ENCODE peak calls at places on chromosome 10, in five cellular contexts. Q is H1, X is K562, F is HepG2, C is HCT116. Y is an unnamed sample.

GRCh38 chr10:12181065-12181775 is 14.5 kb downstream of the NUDT5 start:
- DNase-seq in Q (no peak), X (no peak), F (no peak), C (no peak), Y (no peak)

GRCh38 chr10:58477902-58478301 is 34.8 kb upstream of the BICC1 start:
- DNase-seq in Q (no peak), X (no peak), F (no peak), C (no peak), Y (no peak)

GRCh38 chr10:116164291-116164690 is 108.7 kb downstream of the GFRA1 start:
- DNase-seq in Q (no peak), X (no peak), F (no peak), C (no peak), Y (no peak)

GRCh38 chr10:123559066-123559822 is 106.9 kb upstream of the GPR26 start:
- DNase-seq in Q (peak), X (peak), F (peak), C (peak), Y (peak)

GRCh38 chr10:62582804-62583208 is 208.6 kb downstream of the ZNF365 start:
- DNase-seq in Q (no peak), X (no peak), F (no peak), C (no peak), Y (no peak)

GRCh38 chr10:51532044-51532443 is 167.4 kb downstream of the CSTF2T start:
- DNase-seq in Q (no peak), X (no peak), F (no peak), C (no peak), Y (no peak)

GRCh38 chr10:118569241-118569881 is 26.1 kb downstream of the PRLHR start:
- DNase-seq in Q (no peak), X (no peak), F (no peak), C (no peak), Y (no peak)

GRCh38 chr10:290026-290725 is 154.9 kb downstream of the ZMYND11 start:
- DNase-seq in Q (no peak), X (no peak), F (no peak), C (no peak), Y (no peak)

GRCh38 chr10:110343947-110344346 is 39.2 kb upstream of the SMNDC1 start:
- DNase-seq in Q (no peak), X (no peak), F (no peak), C (no peak), Y (no peak)

GRCh38 chr10:43398939-43399871 is 9.8 kb downstream of the HNRNPF start:
- DNase-seq in Q (no peak), X (no peak), F (peak), C (no peak), Y (no peak)

GRCh38 chr10:30683496-30683895 is 53.9 kb upstream of the LYZL2 start:
- DNase-seq in Q (no peak), X (no peak), F (no peak), C (no peak), Y (no peak)

GRCh38 chr10:51129946-51130554 is 55.8 kb downstream of the PRKG1 start:
- DNase-seq in Q (no peak), X (no peak), F (no peak), C (no peak), Y (no peak)

GRCh38 chr10:119313645-119314044 is 106.3 kb downstream of the GRK5 start:
- DNase-seq in Q (no peak), X (no peak), F (no peak), C (no peak), Y (no peak)

GRCh38 chr10:118537623-118538022 is 57.8 kb downstream of the PRLHR start:
- DNase-seq in Q (no peak), X (no peak), F (no peak), C (no peak), Y (no peak)

GRCh38 chr10:29947701-29948060 is 111.7 kb downstream of the JCAD start:
- DNase-seq in Q (no peak), X (no peak), F (no peak), C (no peak), Y (no peak)

GRCh38 chr10:100163704-100164621 is 21.9 kb downstream of the ERLIN1 start:
- DNase-seq in Q (no peak), X (no peak), F (peak), C (no peak), Y (no peak)

GRCh38 chr10:95287281-95287680 is 3.5 kb downstream of the PDLIM1 start:
- DNase-seq in Q (no peak), X (no peak), F (no peak), C (no peak), Y (no peak)

GRCh38 chr10:126188679-126189200 is 199.5 kb downstream of the ADAM12 start:
- DNase-seq in Q (no peak), X (no peak), F (no peak), C (no peak), Y (no peak)

GRCh38 chr10:93121311-93121710 is 47.6 kb downstream of the CYP26A1 start:
- DNase-seq in Q (no peak), X (no peak), F (no peak), C (no peak), Y (no peak)

GRCh38 chr10:4661572-4662255 is 164.3 kb upstream of the AKR1E2 start:
- DNase-seq in Q (no peak), X (no peak), F (peak), C (no peak), Y (no peak)

GRCh38 chr10:1539216-1539615 is 198.1 kb downstream of the ADARB2 start:
- DNase-seq in Q (no peak), X (no peak), F (no peak), C (no peak), Y (no peak)

GRCh38 chr10:86673827-86674581 is 5.7 kb downstream of the LDB3 start:
- DNase-seq in Q (no peak), X (no peak), F (no peak), C (no peak), Y (no peak)

GRCh38 chr10:458466-458865 is 231.0 kb downstream of the DIP2C start:
- DNase-seq in Q (no peak), X (no peak), F (no peak), C (no peak), Y (peak)

GRCh38 chr10:86068532-86069337 is 297.9 kb downstream of the GRID1 start:
- DNase-seq in Q (no peak), X (no peak), F (no peak), C (no peak), Y (no peak)

GRCh38 chr10:28892818-28893547 is 215.7 kb downstream of the BAMBI start:
- DNase-seq in Q (no peak), X (no peak), F (no peak), C (no peak), Y (peak)

GRCh38 chr10:101694056-101694673 is 805 bp downstream of the FBXW4 start:
- DNase-seq in Q (no peak), X (peak), F (peak), C (no peak), Y (peak)

GRCh38 chr10:102721954-102722353 is 7.5 kb downstream of the SFXN2 start:
- DNase-seq in Q (no peak), X (no peak), F (no peak), C (no peak), Y (no peak)

GRCh38 chr10:12631787-12632562 is 282.6 kb downstream of the CAMK1D start:
- DNase-seq in Q (no peak), X (no peak), F (peak), C (no peak), Y (no peak)

GRCh38 chr10:21600804-21601512 is 66.9 kb downstream of the MLLT10 start:
- DNase-seq in Q (no peak), X (no peak), F (peak), C (no peak), Y (no peak)

GRCh38 chr10:86899128-86899527 is 58.3 kb downstream of the MMRN2 start:
- DNase-seq in Q (no peak), X (no peak), F (no peak), C (no peak), Y (no peak)

GRCh38 chr10:107103174-107104025 is 61.1 kb downstream of the SORCS1 start:
- DNase-seq in Q (no peak), X (no peak), F (no peak), C (no peak), Y (no peak)
- H3K9ac ChIP-seq in Q (no peak), X (no peak), F (no peak), C (no peak), Y (no peak)

DNA sequence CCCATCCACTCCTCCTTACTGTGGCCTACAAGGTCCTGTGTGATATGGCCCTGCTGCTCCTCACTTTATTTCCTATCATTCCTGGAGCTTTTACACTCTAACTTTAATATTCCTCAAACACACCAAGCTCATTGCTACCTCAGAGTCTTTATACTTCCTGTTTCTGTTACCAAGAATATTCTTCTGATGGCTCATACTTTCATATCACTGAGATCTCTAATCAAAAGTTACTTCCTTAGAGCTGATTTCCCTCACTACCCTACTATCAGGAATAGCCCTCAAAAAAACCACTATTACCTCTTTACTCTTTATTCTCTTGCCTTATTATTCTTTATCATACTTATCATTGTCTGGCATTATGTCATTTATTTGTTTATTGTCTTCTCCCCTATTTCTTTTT is 5.8 kb upstream of the PPP3CB start:
- DNase-seq in Q (no peak), X (no peak), F (no peak), C (no peak), Y (peak)
- H3K4me2 ChIP-seq in Q (no peak), X (no peak), F (no peak), C (no peak), Y (peak)

GRCh38 chr10:48653944-48654698 is 30.6 kb upstream of the WDFY4 start:
- DNase-seq in Q (no peak), X (no peak), F (no peak), C (no peak), Y (no peak)

GRCh38 chr10:48656241-48656921 is 28.3 kb upstream of the WDFY4 start:
- DNase-seq in Q (peak), X (peak), F (peak), C (peak), Y (peak)

GRCh38 chr10:48656928-48657327 is 27.7 kb upstream of the WDFY4 start:
- DNase-seq in Q (no peak), X (no peak), F (no peak), C (no peak), Y (no peak)

GRCh38 chr10:48653347-48653746 is 31.3 kb upstream of the WDFY4 start:
- DNase-seq in Q (no peak), X (no peak), F (no peak), C (no peak), Y (no peak)

GRCh38 chr10:48655426-48656240 is 29.0 kb upstream of the WDFY4 start:
- DNase-seq in Q (no peak), X (no peak), F (no peak), C (no peak), Y (peak)
- TF ChIP-seq POLR2AphosphoS5 in Q (no peak), X (no peak), F (no peak), C (no peak), Y (peak)

GRCh38 chr10:133103311-133103910 is 15.7 kb downstream of the ADGRA1 start:
- DNase-seq in Q (no peak), X (no peak), F (no peak), C (no peak), Y (no peak)

GRCh38 chr10:133102415-133103095 is 14.8 kb downstream of the ADGRA1 start:
- DNase-seq in Q (no peak), X (no peak), F (no peak), C (no peak), Y (no peak)

GRCh38 chr10:133105686-133106390 is 18.1 kb downstream of the ADGRA1 start:
- DNase-seq in Q (no peak), X (no peak), F (no peak), C (no peak), Y (no peak)

GRCh38 chr10:133104972-133105495 is 17.3 kb downstream of the ADGRA1 start:
- DNase-seq in Q (no peak), X (no peak), F (no peak), C (no peak), Y (no peak)

GRCh38 chr10:133104076-133104965 is 16.6 kb downstream of the ADGRA1 start:
- DNase-seq in Q (no peak), X (no peak), F (no peak), C (no peak), Y (no peak)
- H3K9ac ChIP-seq in Q (no peak), X (no peak), F (no peak), C (no peak), Y (no peak)

DNA sequence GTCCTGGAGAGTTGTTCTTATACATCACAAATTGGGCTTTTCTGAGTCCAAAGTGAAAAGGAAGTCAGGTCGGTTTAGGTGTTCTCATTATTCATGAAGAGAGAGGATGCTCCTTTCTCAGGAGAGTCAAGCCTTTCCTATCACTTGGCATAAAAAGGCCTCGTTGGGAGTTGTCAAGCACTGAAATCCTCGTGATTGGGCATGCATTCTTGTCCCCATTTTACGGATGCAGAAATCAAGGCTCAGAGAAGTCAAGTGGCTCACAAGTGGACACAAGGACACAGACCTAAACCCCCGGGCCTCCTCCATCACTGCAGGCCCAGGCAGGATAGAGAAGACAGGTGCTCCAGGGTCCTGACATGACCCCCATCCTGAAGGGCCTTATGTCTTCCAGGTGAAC is 8.5 kb downstream of the RBP3 start:
- DNase-seq in Q (no peak), X (no peak), F (no peak), C (no peak), Y (no peak)
- H3K4me2 ChIP-seq in Q (no peak), X (no peak), F (no peak), C (no peak), Y (no peak)

GRCh38 chr10:76052798-76053473 is 621.5 kb downstream of the LRMDA start:
- DNase-seq in Q (no peak), X (no peak), F (no peak), C (no peak), Y (no peak)
- TF ChIP-seq POLR2AphosphoS5 in Q (no peak), X (no peak), F (no peak), C (no peak), Y (no peak)

GRCh38 chr10:78408671-78409472 is 375.2 kb downstream of the RPS24 start:
- DNase-seq in Q (no peak), X (no peak), F (peak), C (no peak), Y (peak)

GRCh38 chr10:78408011-78408410 is 374.3 kb downstream of the RPS24 start:
- DNase-seq in Q (no peak), X (no peak), F (no peak), C (no peak), Y (no peak)

GRCh38 chr10:78405781-78406180 is 372.1 kb downstream of the RPS24 start:
- DNase-seq in Q (no peak), X (no peak), F (no peak), C (no peak), Y (no peak)

GRCh38 chr10:78406648-78407008 is 373.0 kb downstream of the RPS24 start:
- DNase-seq in Q (no peak), X (no peak), F (no peak), C (no peak), Y (no peak)

DNA sequence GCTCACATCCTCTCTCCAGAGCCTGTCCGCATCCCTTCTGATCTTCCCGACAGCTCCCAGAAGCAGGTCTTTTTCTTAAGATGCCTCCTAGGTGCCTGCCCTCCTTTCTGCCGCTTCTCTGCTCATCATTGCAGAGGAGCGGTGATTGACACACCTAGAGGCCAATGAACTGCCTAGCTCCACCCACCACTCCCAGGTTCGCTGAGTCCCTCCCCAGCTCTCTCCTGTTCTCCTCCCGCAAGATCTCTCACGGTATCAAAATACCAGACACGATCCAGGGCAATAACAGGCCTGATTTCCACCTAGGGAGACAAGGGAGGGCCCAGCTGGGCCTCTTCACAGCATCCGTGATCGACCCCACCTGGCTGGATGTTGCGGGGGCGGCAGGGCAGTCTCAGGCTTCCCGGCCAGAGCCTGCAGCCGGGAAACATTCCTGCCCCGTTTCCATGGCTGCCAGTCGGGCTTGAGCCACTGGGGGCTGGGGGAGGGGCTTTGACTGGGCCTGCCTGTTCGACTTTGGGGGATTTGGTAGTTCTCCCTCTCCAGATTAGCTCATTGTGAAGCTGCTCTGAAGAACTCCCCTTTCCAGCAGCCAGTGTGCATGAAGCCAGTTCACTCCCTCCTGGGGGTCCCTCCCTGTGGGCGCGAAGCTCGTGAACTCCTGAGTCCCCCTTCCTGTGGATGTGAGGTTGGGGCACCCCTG is 373.5 kb downstream of the RPS24 start:
- DNase-seq in Q (peak), X (peak), F (peak), C (peak), Y (peak)
- H3K9ac ChIP-seq in Q (no peak), X (no peak), F (no peak), C (peak), Y (no peak)

GRCh38 chr10:7337431-7338171 is 73.2 kb downstream of the SFMBT2 start:
- DNase-seq in Q (no peak), X (no peak), F (no peak), C (no peak), Y (no peak)
- H3K4me2 ChIP-seq in Q (no peak), X (peak), F (no peak), C (no peak), Y (no peak)

GRCh38 chr10:113000876-113001598 is 51.0 kb downstream of the TCF7L2 start:
- DNase-seq in Q (no peak), X (no peak), F (no peak), C (no peak), Y (no peak)
- TF ChIP-seq POLR2AphosphoS5 in Q (no peak), X (no peak), F (no peak), C (no peak), Y (no peak)

DNA sequence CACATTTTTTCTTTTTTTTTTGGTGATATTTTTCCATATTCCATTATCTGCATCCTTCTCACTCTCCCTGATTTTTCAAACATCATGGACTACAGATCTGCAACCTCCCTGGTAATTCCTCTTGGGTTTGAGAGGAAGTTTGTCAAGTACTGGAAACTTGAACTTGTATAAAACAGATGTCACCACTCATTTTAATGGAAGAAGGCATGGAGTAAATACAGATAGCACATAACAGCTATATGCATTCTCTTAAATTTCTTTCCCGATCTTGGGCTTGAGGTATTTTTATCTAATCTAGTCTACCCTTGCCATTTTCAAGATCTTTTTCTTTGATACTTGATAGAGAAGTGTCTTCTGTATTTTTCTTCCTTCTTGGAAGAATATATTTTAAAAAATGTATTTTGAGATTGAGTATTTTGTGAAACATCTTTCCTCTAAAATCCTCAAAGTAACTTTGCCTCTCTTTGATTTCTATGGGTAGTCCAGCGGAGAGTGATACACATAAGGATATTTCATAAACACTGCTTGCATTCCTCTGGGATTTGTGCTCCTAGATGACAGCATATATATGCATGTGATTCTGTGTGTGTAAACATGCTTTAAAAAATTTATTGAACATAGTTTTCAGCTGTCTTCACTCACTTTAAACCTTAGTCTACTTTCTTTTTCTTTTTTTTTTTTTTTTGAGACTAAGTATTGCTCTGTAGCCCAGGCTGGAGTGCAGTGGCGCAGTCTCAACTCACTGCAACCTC is 84.4 kb downstream of the KAT6B start:
- DNase-seq in Q (no peak), X (no peak), F (no peak), C (no peak), Y (no peak)
- H3K9ac ChIP-seq in Q (no peak), X (no peak), F (no peak), C (no peak), Y (no peak)

Y was measured in endothelial cell of umbilical vein.